ENCODE peak calls at places on chromosomes 2 and 18, in nine cellular contexts. F is omental fat pad, J is fibroblast of pulmonary artery, K is spleen, U is K562, O is kidney epithelial cell, E is mesothelial cell of epicardium, Z is IMR-90, V is heart right ventricle. L is an unnamed sample.

GRCh38 chr2:117056376-117056748 is 758.1 kb upstream of the DDX18 start:
- DNase-seq in F (no peak), J (no peak), K (no peak), U (no peak), O (no peak), E (no peak), Z (no peak), V (no peak), L (no peak)

GRCh38 chr2:10721344-10722251 is at the start of gene ATP6V1C2:
- DNase-seq in F (no peak), J (no peak), K (peak; percentile 80), U (peak; percentile 24), O (no peak), E (peak; percentile 30), Z (no peak), V (no peak), L (no peak)

GRCh38 chr2:110157153-110157793 is 41.7 kb upstream of the MALL start:
- DNase-seq in F (no peak), J (peak; percentile 88), K (no peak), U (peak; percentile 18), O (peak; percentile 4), E (no peak), Z (peak; percentile 77), V (no peak), L (peak; percentile 23)

GRCh38 chr2:20429528-20429927 is 17.3 kb upstream of the RHOB start:
- DNase-seq in F (no peak), J (no peak), K (no peak), U (no peak), O (no peak), E (no peak), Z (no peak), V (no peak), L (no peak)

GRCh38 chr2:206799083-206799482 is 33.7 kb downstream of the FASTKD2 start:
- DNase-seq in F (no peak), J (peak; percentile 34), K (no peak), U (no peak), O (no peak), E (no peak), Z (peak; percentile 34), V (no peak), L (no peak)

GRCh38 chr2:38733300-38733971 is 17.7 kb downstream of the SRSF7 start:
- DNase-seq in F (no peak), J (no peak), K (no peak), U (no peak), O (no peak), E (no peak), Z (no peak), V (no peak), L (no peak)

GRCh38 chr2:106864051-106864450 is 21.9 kb downstream of the ST6GAL2 start:
- DNase-seq in F (no peak), J (no peak), K (no peak), U (no peak), O (no peak), E (no peak), Z (no peak), V (no peak), L (no peak)

GRCh38 chr2:30366199-30366691 is 80.8 kb upstream of the LCLAT1 start:
- DNase-seq in F (no peak), J (no peak), K (no peak), U (no peak), O (no peak), E (no peak), Z (peak; percentile 68), V (no peak), L (no peak)

GRCh38 chr2:15584316-15584715 is 7.4 kb upstream of the DDX1 start:
- DNase-seq in F (no peak), J (no peak), K (no peak), U (no peak), O (no peak), E (no peak), Z (no peak), V (no peak), L (no peak)

GRCh38 chr18:29248856-29249255 is 1071.9 kb upstream of the CDH2 start:
- DNase-seq in F (no peak), J (no peak), K (no peak), U (no peak), O (no peak), E (no peak), Z (no peak), V (no peak), L (no peak)

GRCh38 chr18:9739516-9739915 is 31.4 kb downstream of the RAB31 start:
- DNase-seq in F (no peak), J (no peak), K (no peak), U (no peak), O (no peak), E (no peak), Z (no peak), V (no peak), L (no peak)

GRCh38 chr2:26901326-26902183 is 53.6 kb downstream of the DPYSL5 start:
- DNase-seq in F (no peak), J (no peak), K (no peak), U (no peak), O (no peak), E (no peak), Z (no peak), V (peak; percentile 19), L (no peak)

GRCh38 chr2:168157070-168157469 is 90.3 kb downstream of the STK39 start:
- DNase-seq in F (no peak), J (no peak), K (no peak), U (no peak), O (no peak), E (no peak), Z (no peak), V (no peak), L (no peak)

GRCh38 chr2:168156661-168157060 is 90.7 kb downstream of the STK39 start:
- DNase-seq in F (no peak), J (peak; percentile 72), K (no peak), U (no peak), O (peak; percentile 39), E (no peak), Z (peak; percentile 48), V (peak; percentile 33), L (no peak)

GRCh38 chr2:168159754-168160585 is 87.4 kb downstream of the STK39 start:
- DNase-seq in F (no peak), J (no peak), K (no peak), U (no peak), O (no peak), E (no peak), Z (no peak), V (no peak), L (no peak)

GRCh38 chr2:168157926-168158325 is 89.5 kb downstream of the STK39 start:
- DNase-seq in F (no peak), J (peak; percentile 48), K (no peak), U (no peak), O (no peak), E (no peak), Z (no peak), V (no peak), L (no peak)

GRCh38 chr2:168160897-168161296 is 86.5 kb downstream of the STK39 start:
- DNase-seq in F (no peak), J (no peak), K (no peak), U (peak; percentile 28), O (no peak), E (no peak), Z (no peak), V (no peak), L (no peak)
- TF ChIP-seq CTCF in F (no peak), J (peak; percentile 17), K (no peak), U (peak; percentile 47), O (peak; percentile 17), E (no peak), Z (peak; percentile 5), V (no peak), L (peak; percentile 30)

DNA sequence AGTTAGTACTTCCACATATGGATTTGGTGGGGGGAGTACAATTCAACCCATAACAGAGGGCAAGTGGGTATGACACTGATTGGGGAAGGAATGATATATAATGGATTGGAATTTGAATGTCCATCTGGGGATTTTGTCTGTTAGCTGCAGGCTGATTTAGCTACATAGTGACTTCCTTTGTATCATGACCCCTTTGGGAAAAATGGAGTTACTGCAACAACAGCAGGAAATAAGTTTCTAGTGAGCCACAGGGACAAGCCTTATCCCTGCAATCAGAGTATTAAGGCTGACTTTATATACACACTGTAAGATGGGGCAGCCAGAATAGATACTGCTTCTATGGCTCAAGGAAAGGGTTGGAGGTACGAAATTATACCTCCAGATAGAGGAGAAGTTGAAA is 404.4 kb upstream of the MEIS1 start:
- DNase-seq in F (no peak), J (no peak), K (no peak), U (no peak), O (no peak), E (no peak), Z (peak; percentile 4), V (no peak), L (no peak)
- TF ChIP-seq CTCF in F (no peak), J (no peak), K (no peak), U (peak; percentile 16), O (no peak), E (no peak), Z (no peak), V (no peak), L (peak; percentile 32)

GRCh38 chr2:230411484-230412368 is 4.3 kb upstream of the SP100 start:
- DNase-seq in F (no peak), J (peak; percentile 63), K (peak; percentile 95), U (peak; percentile 76), O (peak; percentile 19), E (no peak), Z (peak; percentile 64), V (peak; percentile 75), L (no peak)
- TF ChIP-seq CTCF in F (no peak), J (no peak), K (peak; percentile 47), U (no peak), O (no peak), E (no peak), Z (no peak), V (no peak), L (no peak)

GRCh38 chr2:158489366-158490112 is 32.8 kb downstream of the PKP4 start:
- DNase-seq in F (no peak), J (no peak), K (no peak), U (no peak), O (no peak), E (no peak), Z (no peak), V (no peak), L (no peak)
- TF ChIP-seq CTCF in F (no peak), J (no peak), K (no peak), U (no peak), O (no peak), E (no peak), Z (no peak), V (no peak), L (no peak)

DNA sequence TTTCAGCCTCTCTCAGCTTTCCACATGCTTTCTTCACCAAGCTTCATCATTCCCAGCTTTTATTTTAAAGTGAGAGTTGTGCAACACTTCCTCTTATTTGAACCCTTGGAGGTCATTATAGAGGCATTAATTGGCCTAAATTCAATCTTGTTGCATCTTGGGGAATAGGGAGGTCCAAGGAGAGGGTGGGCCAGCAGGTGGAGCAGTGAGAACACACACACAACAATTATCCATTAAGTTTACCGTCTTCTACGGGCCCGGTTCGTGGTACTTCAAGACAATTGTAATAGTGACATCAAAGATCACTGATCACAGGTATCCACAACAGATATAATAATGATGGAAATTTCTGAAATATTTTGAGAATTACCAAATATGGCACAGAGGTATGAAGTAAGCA is 457.2 kb upstream of the SMIM21 start:
- DNase-seq in F (no peak), J (no peak), K (no peak), U (no peak), O (no peak), E (no peak), Z (no peak), V (no peak), L (no peak)
- TF ChIP-seq CTCF in F (no peak), J (no peak), K (no peak), U (peak; percentile 16), O (no peak), E (no peak), Z (no peak), V (peak; percentile 55), L (no peak)